ENCODE peak calls at places on chromosomes 2 and 18, in nine cellular contexts. X, A, K, D, W, U, E, C and Q are unnamed samples.

GRCh38 chr2:207163815-207164747 is 1.7 kb downstream of the KLF7 start:
- DNase-seq in D (no peak), U (no peak), W (peak; percentile 63), A (no peak), E (peak; percentile 44), K (no peak), C (no peak), X (peak; percentile 75), Q (no peak)

GRCh38 chr2:175454953-175455389 is 273.5 kb upstream of the ATP5MC3 start:
- DNase-seq in A (no peak), C (no peak), E (no peak), D (no peak), X (no peak), K (no peak), U (no peak), W (no peak), Q (no peak)

GRCh38 chr2:75751360-75751759 is 40.6 kb upstream of the GCFC2 start:
- DNase-seq in C (no peak), W (no peak), U (no peak), K (no peak), D (no peak), E (no peak), X (no peak), A (no peak), Q (no peak)

GRCh38 chr2:75608684-75609333 is 37.8 kb upstream of the MRPL19 start:
- DNase-seq in E (peak; percentile 48), K (peak; percentile 77), C (peak; percentile 32), D (peak; percentile 67), U (peak; percentile 5), A (no peak), W (peak; percentile 45), X (peak; percentile 63), Q (peak; percentile 18)

GRCh38 chr2:7930800-7931635 is 750.8 kb upstream of the ID2 start:
- DNase-seq in K (no peak), E (no peak), W (no peak), A (peak; percentile 24), C (no peak), U (no peak), D (no peak), X (peak; percentile 22), Q (no peak)

GRCh38 chr2:166163775-166164174 is 36.0 kb upstream of the SCN1A start:
- DNase-seq in A (no peak), D (no peak), E (no peak), U (no peak), X (peak; percentile 25), K (no peak), W (no peak), C (no peak), Q (no peak)

GRCh38 chr2:67209107-67209506 is 188.0 kb upstream of the ETAA1 start:
- DNase-seq in K (no peak), D (no peak), C (no peak), X (no peak), U (no peak), A (no peak), E (no peak), W (no peak), Q (no peak)

GRCh38 chr2:10228611-10229365 is 73.9 kb upstream of the HPCAL1 start:
- DNase-seq in K (peak; percentile 51), U (no peak), W (no peak), E (no peak), X (no peak), C (no peak), D (no peak), A (no peak), Q (no peak)

GRCh38 chr2:240196716-240197438 is 56.4 kb upstream of the OTOS start:
- DNase-seq in A (no peak), K (no peak), E (no peak), X (no peak), D (no peak), C (no peak), W (no peak), U (no peak), Q (no peak)

GRCh38 chr18:35005963-35006577 is 35.1 kb upstream of the MAPRE2 start:
- DNase-seq in D (no peak), U (no peak), C (no peak), K (peak; percentile 48), A (peak; percentile 27), E (peak; percentile 73), W (no peak), X (peak; percentile 73), Q (no peak)

GRCh38 chr2:9102861-9103662 is 99.6 kb upstream of the MBOAT2 start:
- DNase-seq in U (no peak), K (no peak), D (no peak), A (no peak), X (no peak), W (no peak), E (peak; percentile 23), C (no peak), Q (no peak)

GRCh38 chr2:148928395-148928794 is 53.4 kb downstream of the KIF5C start:
- DNase-seq in W (no peak), E (no peak), C (no peak), K (no peak), U (no peak), A (no peak), D (no peak), X (no peak), Q (no peak)

GRCh38 chr2:160628811-160629210 is 135.2 kb upstream of the RBMS1 start:
- DNase-seq in E (no peak), W (no peak), C (no peak), A (no peak), U (no peak), X (no peak), K (no peak), D (no peak), Q (no peak)

GRCh38 chr18:48050176-48050575 is 119.7 kb upstream of the SMAD2 start:
- DNase-seq in A (no peak), E (no peak), C (no peak), K (no peak), U (no peak), X (no peak), D (no peak), W (no peak), Q (no peak)

GRCh38 chr2:95113464-95113863 is 8.1 kb downstream of the MRPS5 start:
- DNase-seq in D (no peak), K (no peak), U (no peak), W (no peak), E (no peak), X (no peak), A (no peak), C (no peak), Q (no peak)

GRCh38 chr18:3655254-3655554 is 205.2 kb downstream of the TGIF1 start:
- DNase-seq in A (no peak), X (no peak), U (no peak), K (no peak), C (no peak), E (no peak), D (no peak), W (no peak), Q (no peak)

GRCh38 chr2:227016894-227017293 is 147.1 kb downstream of the COL4A4 start:
- DNase-seq in E (no peak), A (no peak), X (no peak), D (no peak), W (no peak), U (no peak), K (no peak), C (no peak), Q (no peak)

GRCh38 chr2:86213699-86214502 is 14.6 kb downstream of the MRPL35 start:
- DNase-seq in C (no peak), W (no peak), K (peak; percentile 35), X (peak; percentile 17), A (no peak), E (no peak), D (no peak), U (no peak), Q (no peak)

GRCh38 chr18:23690505-23691068 is 1.3 kb downstream of the LAMA3 start:
- DNase-seq in U (no peak), W (no peak), K (no peak), A (no peak), X (peak; percentile 14), D (no peak), E (no peak), C (no peak), Q (no peak)

GRCh38 chr2:233346930-233347329 is 7.4 kb upstream of the DGKD start:
- DNase-seq in C (no peak), E (no peak), D (no peak), A (no peak), X (no peak), W (no peak), U (no peak), K (no peak), Q (no peak)

GRCh38 chr2:207122914-207123744 is 42.6 kb downstream of the KLF7 start:
- DNase-seq in C (peak; percentile 4), U (no peak), E (no peak), A (no peak), X (peak; percentile 83), D (no peak), W (no peak), K (peak; percentile 30), Q (no peak)

GRCh38 chr2:127097841-127098651 is 8.9 kb downstream of the BIN1 start:
- DNase-seq in A (no peak), D (no peak), W (no peak), X (no peak), C (no peak), U (no peak), K (no peak), E (no peak), Q (no peak)

GRCh38 chr2:65634304-65634703 is 201.9 kb upstream of the SPRED2 start:
- DNase-seq in X (no peak), K (no peak), E (no peak), U (no peak), C (no peak), D (no peak), W (no peak), A (no peak), Q (no peak)

GRCh38 chr18:8951491-8951890 is 151.0 kb upstream of the NDUFV2 start:
- DNase-seq in U (no peak), A (no peak), X (no peak), E (peak; percentile 65), W (no peak), K (no peak), C (no peak), D (no peak), Q (no peak)

GRCh38 chr2:182668671-182669070 is 47.4 kb upstream of the DNAJC10 start:
- DNase-seq in D (no peak), A (no peak), X (no peak), U (no peak), K (peak; percentile 96), C (no peak), W (no peak), E (peak; percentile 49), Q (no peak)

GRCh38 chr18:3012306-3012919 is 531 bp downstream of the LPIN2 start:
- DNase-seq in X (peak; percentile 32), C (peak; percentile 48), U (peak; percentile 42), A (no peak), E (peak; percentile 26), K (peak; percentile 53), D (no peak), W (peak; percentile 34), Q (peak; percentile 44)

GRCh38 chr18:8507881-8508280 is 101.4 kb upstream of the RAB12 start:
- DNase-seq in D (no peak), C (no peak), E (no peak), K (no peak), W (no peak), U (no peak), X (peak; percentile 30), A (no peak), Q (no peak)

GRCh38 chr2:85755122-85756027 is 1.6 kb downstream of the ATOH8 start:
- DNase-seq in D (no peak), U (no peak), W (no peak), E (no peak), X (peak; percentile 66), A (no peak), K (no peak), C (no peak), Q (no peak)

GRCh38 chr18:43563780-43564179 is 286.5 kb upstream of the SYT4 start:
- DNase-seq in C (no peak), U (no peak), A (no peak), X (peak; percentile 28), D (peak; percentile 32), W (peak; percentile 13), E (peak; percentile 28), K (peak; percentile 51), Q (no peak)

GRCh38 chr2:99106905-99107304 is 34.6 kb upstream of the C2orf15 start:
- DNase-seq in A (no peak), X (peak; percentile 9), K (no peak), W (no peak), E (no peak), C (no peak), U (no peak), D (no peak), Q (no peak)

GRCh38 chr2:3489449-3490115 is 29.7 kb downstream of the ADI1 start:
- DNase-seq in W (no peak), D (no peak), A (no peak), K (no peak), E (no peak), X (no peak), U (no peak), C (no peak), Q (no peak)